ENCODE peak calls at places on chromosomes 11 and 22, in ten cellular contexts. J, V, X, C, I, F, K, N, M and T are unnamed samples.
A peak's percentile ranks its signal among the peaks of the same experiment; 100 is the strongest.

GRCh38 chr11:32087602-32088001 is 3.3 kb upstream of the RCN1 start:
- DNase-seq in J (no peak), V (no peak), X (no peak), C (no peak), I (no peak), F (no peak), K (no peak), N (no peak), M (no peak), T (peak; percentile 61)

GRCh38 chr22:44445307-44445680 is 52.7 kb downstream of the RTL6 start:
- DNase-seq in J (no peak), V (peak; percentile 49), X (no peak), C (no peak), I (no peak), F (no peak), K (no peak), N (no peak), M (no peak), T (no peak)

GRCh38 chr22:22830957-22831688 is 56.5 kb upstream of the IGLL5 start:
- DNase-seq in J (no peak), V (no peak), X (no peak), C (no peak), I (no peak), F (no peak), K (no peak), N (no peak), M (no peak), T (no peak)

GRCh38 chr11:45075519-45075918 is 70.9 kb upstream of the PRDM11 start:
- DNase-seq in J (no peak), V (no peak), X (no peak), C (no peak), I (no peak), F (no peak), K (no peak), N (no peak), M (no peak), T (no peak)

GRCh38 chr11:88175707-88176066 is 444 bp upstream of the RAB38 start:
- DNase-seq in J (no peak), V (no peak), X (no peak), C (no peak), I (no peak), F (no peak), K (peak; percentile 38), N (no peak), M (no peak), T (no peak)

GRCh38 chr22:22201185-22201924 is 43.2 kb upstream of the VPREB1 start:
- DNase-seq in J (peak; percentile 64), V (peak; percentile 77), X (no peak), C (no peak), I (no peak), F (peak; percentile 30), K (peak; percentile 75), N (no peak), M (no peak), T (no peak)

GRCh38 chr11:102306048-102306575 is 11.2 kb upstream of the BIRC3 start:
- DNase-seq in J (peak; percentile 83), V (peak; percentile 87), X (peak; percentile 54), C (peak; percentile 70), I (peak; percentile 85), F (peak; percentile 51), K (no peak), N (no peak), M (no peak), T (no peak)

GRCh38 chr11:351411-351810 is 17.9 kb upstream of the B4GALNT4 start:
- DNase-seq in J (no peak), V (no peak), X (no peak), C (no peak), I (no peak), F (no peak), K (no peak), N (no peak), M (no peak), T (no peak)

GRCh38 chr22:46976130-46976529 is 213.7 kb downstream of the TBC1D22A start:
- DNase-seq in J (no peak), V (no peak), X (no peak), C (no peak), I (no peak), F (no peak), K (no peak), N (no peak), M (no peak), T (no peak)

GRCh38 chr11:61871158-61871597 is 20.2 kb downstream of the FADS3 start:
- DNase-seq in J (peak; percentile 65), V (peak; percentile 88), X (peak; percentile 61), C (peak; percentile 50), I (peak; percentile 77), F (peak; percentile 91), K (peak; percentile 71), N (peak; percentile 26), M (no peak), T (peak; percentile 81)

GRCh38 chr11:73308963-73309960 is 1.2 kb downstream of the ARHGEF17 start:
- DNase-seq in J (peak; percentile 84), V (peak; percentile 96), X (peak; percentile 70), C (peak; percentile 97), I (peak; percentile 88), F (peak; percentile 84), K (peak; percentile 42), N (peak; percentile 90), M (peak; percentile 80), T (peak; percentile 99)

GRCh38 chr22:22748297-22748743 is 103.9 kb downstream of the GGTLC2 start:
- DNase-seq in J (peak; percentile 54), V (no peak), X (peak; percentile 35), C (peak; percentile 31), I (no peak), F (no peak), K (peak; percentile 42), N (peak; percentile 9), M (no peak), T (peak; percentile 45)

GRCh38 chr22:27433585-27434190 is 367.9 kb downstream of the MN1 start:
- DNase-seq in J (no peak), V (no peak), X (no peak), C (no peak), I (no peak), F (no peak), K (no peak), N (no peak), M (no peak), T (no peak)

GRCh38 chr11:134236834-134237556 is 12.5 kb downstream of the VPS26B start:
- DNase-seq in J (no peak), V (no peak), X (no peak), C (no peak), I (no peak), F (no peak), K (no peak), N (no peak), M (no peak), T (no peak)

GRCh38 chr11:46382644-46383403 is 1.4 kb downstream of the MDK start:
- DNase-seq in J (no peak), V (no peak), X (no peak), C (no peak), I (no peak), F (peak; percentile 90), K (no peak), N (no peak), M (no peak), T (peak; percentile 62)

GRCh38 chr11:106473089-106473722 is 395.7 kb downstream of the AASDHPPT start:
- DNase-seq in J (no peak), V (no peak), X (no peak), C (no peak), I (no peak), F (no peak), K (no peak), N (no peak), M (no peak), T (peak; percentile 92)

GRCh38 chr11:76310832-76311231 is 70.1 kb downstream of the THAP12 start:
- DNase-seq in J (no peak), V (no peak), X (no peak), C (no peak), I (no peak), F (no peak), K (no peak), N (no peak), M (no peak), T (no peak)
- H3K4me3 ChIP-seq in J (no peak overlapping the region), V (no peak overlapping the region), X (no peak overlapping the region), C (no peak overlapping the region), I (no peak overlapping the region), F (no peak overlapping the region), K (no peak overlapping the region), N (no peak overlapping the region), M (no peak overlapping the region), T (no peak overlapping the region)

GRCh38 chr22:28951969-28952521 is 68.7 kb downstream of the ZNRF3 start:
- DNase-seq in J (peak; percentile 17), V (no peak), X (no peak), C (no peak), I (no peak), F (no peak), K (no peak), N (peak; percentile 90), M (peak; percentile 65), T (no peak)
- TF ChIP-seq CTCF in J (peak; percentile 9), V (peak; percentile 16), X (no peak), C (no peak), I (no peak), F (no peak), K (no peak), N (peak; percentile 49), M (peak; percentile 52), T (peak; percentile 25)

DNA sequence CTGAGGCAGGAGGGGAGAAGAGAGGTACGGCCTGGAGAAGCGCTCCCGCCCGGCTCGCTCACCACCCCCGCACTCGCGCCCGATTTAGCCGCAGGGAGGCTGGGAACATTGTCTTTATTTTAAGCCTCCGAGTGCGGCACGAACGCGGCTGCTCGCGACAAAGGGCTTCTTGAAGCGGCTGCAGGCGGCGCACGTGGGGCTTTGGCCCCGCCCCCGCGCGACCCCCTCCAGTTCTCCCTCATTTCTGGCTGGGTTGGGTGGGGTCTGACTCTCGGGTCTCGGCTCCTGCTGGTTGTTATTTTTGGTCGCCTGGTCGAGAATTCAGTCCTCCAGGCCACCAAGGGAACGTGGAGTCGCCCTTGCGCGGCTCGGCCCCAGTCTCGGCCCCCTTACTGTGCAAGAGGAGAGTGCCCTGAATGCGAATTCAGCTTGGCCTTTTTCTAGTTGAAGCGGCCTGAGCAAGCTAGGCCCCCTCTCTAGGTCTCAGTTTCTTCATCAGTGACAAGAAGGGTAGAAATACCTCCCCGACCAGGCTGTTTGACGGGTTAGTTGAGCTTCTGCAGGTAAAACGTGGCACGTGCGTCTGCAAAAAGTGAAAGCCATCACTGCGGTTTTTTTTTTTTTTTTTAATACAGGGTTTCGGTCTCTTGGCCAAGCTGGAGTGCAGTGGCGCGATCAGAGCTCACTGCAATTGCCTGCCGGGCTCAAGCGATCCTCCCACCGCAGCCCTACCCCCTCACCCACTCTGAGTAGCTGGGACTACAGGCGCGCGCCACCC is 2.7 kb upstream of the CHRM1 start:
- DNase-seq in J (no peak), V (peak; percentile 61), X (no peak), C (no peak), I (no peak), F (no peak), K (peak; percentile 71), N (no peak), M (no peak), T (no peak)
- H3K4me3 ChIP-seq in J (peak overlapping the region; percentile 6), V (no peak overlapping the region), X (no peak overlapping the region), C (no peak overlapping the region), I (no peak overlapping the region), F (peak overlapping the region; percentile 49), K (no peak overlapping the region), N (peak overlapping the region; percentile 7), M (no peak overlapping the region), T (peak overlapping the region; percentile 20)

DNA sequence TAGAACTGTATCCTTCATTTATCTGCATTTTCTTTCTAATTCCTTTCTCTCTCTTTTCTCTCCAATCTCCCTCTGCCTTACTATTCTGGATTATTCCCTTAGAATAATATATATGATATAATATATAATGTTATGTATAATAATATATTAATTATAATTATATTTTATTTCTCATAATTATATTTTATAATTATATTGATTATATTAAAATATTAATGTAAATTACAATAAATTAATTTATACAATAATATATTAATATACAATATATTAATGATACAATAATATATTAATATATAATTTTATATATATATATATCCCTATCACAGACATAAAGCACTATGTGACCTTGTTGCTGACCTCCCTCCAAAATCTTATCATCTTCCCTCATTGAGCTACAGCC is 661.3 kb upstream of the CHORDC1 start:
- DNase-seq in J (no peak), V (no peak), X (no peak), C (no peak), I (no peak), F (no peak), K (no peak), N (no peak), M (no peak), T (no peak)
- TF ChIP-seq CTCF in J (no peak), V (no peak), X (no peak), C (no peak), I (no peak), F (no peak), K (no peak), N (no peak), M (no peak), T (no peak)